ENCODE peak calls at places on chromosomes 1 and 21, in nine cellular contexts. One of them, this sample, is unnamed. For H4K20me1, the result is how much of the 10 kb centered on the place peaks cover.

GRCh38 chr1:43805340-43805739 is 98.0 kb downstream of the ST3GAL3 start:
- DNase-seq in mammary epithelial cell: no peak
- DNase-seq in GM23248: no peak
- DNase-seq in H9: no peak
- DNase-seq in neural progenitor cell: no peak
- DNase-seq in IMR-90: no peak
- DNase-seq in H1: no peak
- DNase-seq in GM23338: no peak
- DNase-seq in astrocyte: no peak
- DNase-seq in this sample: no peak

GRCh38 chr1:51578383-51579109 is 38.3 kb upstream of the OSBPL9 start:
- DNase-seq in H1: no peak
- DNase-seq in mammary epithelial cell: no peak
- DNase-seq in GM23338: no peak
- DNase-seq in IMR-90: no peak
- DNase-seq in astrocyte: no peak
- DNase-seq in GM23248: no peak
- DNase-seq in neural progenitor cell: no peak
- DNase-seq in H9: no peak
- DNase-seq in this sample: no peak

GRCh38 chr1:175191654-175192053 is 922 bp downstream of the KIAA0040 start:
- DNase-seq in IMR-90: no peak
- DNase-seq in astrocyte: no peak
- DNase-seq in GM23338: peak
- DNase-seq in mammary epithelial cell: peak
- DNase-seq in GM23248: peak
- DNase-seq in neural progenitor cell: peak
- DNase-seq in H1: no peak
- DNase-seq in H9: no peak
- DNase-seq in this sample: no peak

GRCh38 chr1:32447469-32448185 is 17.2 kb upstream of the ZBTB8B start:
- DNase-seq in H1: peak
- DNase-seq in mammary epithelial cell: peak
- DNase-seq in IMR-90: peak
- DNase-seq in GM23248: peak
- DNase-seq in H9: peak
- DNase-seq in neural progenitor cell: peak
- DNase-seq in GM23338: peak
- DNase-seq in astrocyte: peak
- DNase-seq in this sample: peak

GRCh38 chr1:216425577-216425976 is 2.3 kb upstream of the USH2A start:
- DNase-seq in neural progenitor cell: no peak
- DNase-seq in GM23248: no peak
- DNase-seq in H1: no peak
- DNase-seq in astrocyte: no peak
- DNase-seq in GM23338: no peak
- DNase-seq in mammary epithelial cell: no peak
- DNase-seq in IMR-90: peak
- DNase-seq in H9: no peak
- DNase-seq in this sample: peak

GRCh38 chr1:31795801-31796621 is 19.8 kb downstream of the SPOCD1 start:
- DNase-seq in H9: no peak
- DNase-seq in GM23338: no peak
- DNase-seq in mammary epithelial cell: no peak
- DNase-seq in GM23248: peak
- DNase-seq in IMR-90: peak
- DNase-seq in neural progenitor cell: no peak
- DNase-seq in astrocyte: peak
- DNase-seq in H1: no peak
- DNase-seq in this sample: peak

GRCh38 chr1:46996659-46997281 is 26.7 kb upstream of the CYP4X1 start:
- DNase-seq in H1: no peak
- DNase-seq in neural progenitor cell: no peak
- DNase-seq in GM23338: no peak
- DNase-seq in IMR-90: no peak
- DNase-seq in mammary epithelial cell: peak
- DNase-seq in GM23248: peak
- DNase-seq in astrocyte: no peak
- DNase-seq in H9: no peak
- DNase-seq in this sample: no peak

GRCh38 chr1:93576346-93576745 is 105.3 kb downstream of the BCAR3 start:
- DNase-seq in H1: no peak
- DNase-seq in GM23338: no peak
- DNase-seq in mammary epithelial cell: no peak
- DNase-seq in astrocyte: no peak
- DNase-seq in IMR-90: no peak
- DNase-seq in neural progenitor cell: peak
- DNase-seq in GM23248: no peak
- DNase-seq in H9: no peak
- DNase-seq in this sample: peak

GRCh38 chr1:228240411-228241240 is 32.8 kb downstream of the OBSCN start:
- DNase-seq in H9: no peak
- DNase-seq in neural progenitor cell: no peak
- DNase-seq in GM23338: no peak
- DNase-seq in GM23248: no peak
- DNase-seq in astrocyte: no peak
- DNase-seq in mammary epithelial cell: no peak
- DNase-seq in IMR-90: no peak
- DNase-seq in H1: no peak
- DNase-seq in this sample: no peak

GRCh38 chr1:165793951-165794350 is 25.3 kb upstream of the TMCO1 start:
- DNase-seq in astrocyte: no peak
- DNase-seq in GM23248: peak
- DNase-seq in mammary epithelial cell: peak
- DNase-seq in GM23338: no peak
- DNase-seq in H1: no peak
- DNase-seq in IMR-90: peak
- DNase-seq in H9: no peak
- DNase-seq in neural progenitor cell: no peak
- DNase-seq in this sample: no peak

GRCh38 chr21:33018707-33019455 is 6.9 kb upstream of the OLIG2 start:
- DNase-seq in H1: no peak
- DNase-seq in GM23338: no peak
- DNase-seq in GM23248: no peak
- DNase-seq in astrocyte: no peak
- DNase-seq in mammary epithelial cell: no peak
- DNase-seq in IMR-90: no peak
- DNase-seq in H9: no peak
- DNase-seq in neural progenitor cell: no peak
- DNase-seq in this sample: no peak

GRCh38 chr1:21508580-21509350 is 458 bp upstream of the ALPL start:
- DNase-seq in neural progenitor cell: peak
- DNase-seq in GM23338: peak
- DNase-seq in H9: peak
- DNase-seq in astrocyte: no peak
- DNase-seq in GM23248: peak
- DNase-seq in mammary epithelial cell: peak
- DNase-seq in H1: peak
- DNase-seq in IMR-90: peak
- DNase-seq in this sample: peak

GRCh38 chr21:45502600-45502999 is 39.6 kb downstream of the SLC19A1 start:
- DNase-seq in mammary epithelial cell: no peak
- DNase-seq in astrocyte: no peak
- DNase-seq in H1: no peak
- DNase-seq in H9: no peak
- DNase-seq in GM23248: no peak
- DNase-seq in GM23338: no peak
- DNase-seq in IMR-90: no peak
- DNase-seq in neural progenitor cell: no peak
- DNase-seq in this sample: no peak

GRCh38 chr21:45504516-45505415 is 37.5 kb downstream of the SLC19A1 start:
- DNase-seq in GM23338: no peak
- DNase-seq in IMR-90: no peak
- DNase-seq in mammary epithelial cell: no peak
- DNase-seq in H9: no peak
- DNase-seq in H1: no peak
- DNase-seq in GM23248: no peak
- DNase-seq in neural progenitor cell: no peak
- DNase-seq in astrocyte: no peak
- DNase-seq in this sample: no peak

GRCh38 chr21:45502006-45502345 is 40.3 kb downstream of the SLC19A1 start:
- DNase-seq in GM23248: no peak
- DNase-seq in IMR-90: no peak
- DNase-seq in mammary epithelial cell: no peak
- DNase-seq in GM23338: no peak
- DNase-seq in H1: no peak
- DNase-seq in H9: no peak
- DNase-seq in neural progenitor cell: no peak
- DNase-seq in astrocyte: no peak
- DNase-seq in this sample: no peak

GRCh38 chr21:45505416-45506021 is 36.7 kb downstream of the SLC19A1 start:
- DNase-seq in neural progenitor cell: no peak
- DNase-seq in H9: no peak
- DNase-seq in H1: no peak
- DNase-seq in mammary epithelial cell: no peak
- DNase-seq in astrocyte: no peak
- DNase-seq in IMR-90: no peak
- DNase-seq in GM23338: no peak
- DNase-seq in GM23248: no peak
- DNase-seq in this sample: no peak

DNA sequence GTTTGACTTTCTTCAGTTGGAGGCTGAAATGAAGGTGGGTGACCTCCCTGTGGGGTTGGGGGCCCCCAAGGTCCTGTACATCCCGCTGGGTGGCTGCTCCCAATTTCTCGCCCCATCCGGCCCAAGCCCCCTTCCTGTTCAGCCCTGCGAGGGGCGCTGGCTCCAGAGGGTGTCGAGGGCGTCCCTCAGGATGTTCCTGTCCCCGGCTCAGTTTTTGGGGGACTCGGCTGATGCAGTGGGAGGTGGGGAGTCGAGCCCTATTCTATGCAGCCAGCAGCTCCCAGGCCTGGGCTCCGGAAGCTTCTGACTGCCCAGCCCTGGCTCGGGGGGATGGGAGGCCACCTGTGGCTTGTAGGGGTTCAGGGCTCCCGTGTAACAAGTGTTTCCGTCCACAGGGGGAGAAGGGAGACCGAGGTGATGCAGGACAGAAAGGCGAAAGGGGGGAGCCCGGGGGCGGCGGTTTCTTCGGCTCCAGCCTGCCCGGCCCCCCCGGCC is 38.2 kb downstream of the SLC19A1 start:
- DNase-seq in IMR-90: no peak
- DNase-seq in GM23338: no peak
- DNase-seq in astrocyte: no peak
- DNase-seq in neural progenitor cell: no peak
- DNase-seq in mammary epithelial cell: no peak
- DNase-seq in H1: no peak
- DNase-seq in GM23248: no peak
- DNase-seq in H9: no peak
- DNase-seq in this sample: no peak
- H4K20me1 ChIP-seq in IMR-90: under half
- H4K20me1 ChIP-seq in GM23338: under half
- H4K20me1 ChIP-seq in astrocyte: under half
- H4K20me1 ChIP-seq in neural progenitor cell: under half
- H4K20me1 ChIP-seq in mammary epithelial cell: under half
- H4K20me1 ChIP-seq in H1: under half
- H4K20me1 ChIP-seq in GM23248: under half
- H4K20me1 ChIP-seq in H9: under half
- H4K20me1 ChIP-seq in this sample: under half

GRCh38 chr1:223180803-223181321 is 37.8 kb upstream of the TLR5 start:
- DNase-seq in H9: no peak
- DNase-seq in GM23248: peak
- DNase-seq in H1: no peak
- DNase-seq in mammary epithelial cell: peak
- DNase-seq in GM23338: no peak
- DNase-seq in IMR-90: no peak
- DNase-seq in astrocyte: peak
- DNase-seq in neural progenitor cell: no peak
- DNase-seq in this sample: peak
- H3K4me2 ChIP-seq in H9: no peak
- H3K4me2 ChIP-seq in GM23248: peak
- H3K4me2 ChIP-seq in H1: no peak
- H3K4me2 ChIP-seq in mammary epithelial cell: peak
- H3K4me2 ChIP-seq in GM23338: no peak
- H3K4me2 ChIP-seq in IMR-90: no peak
- H3K4me2 ChIP-seq in astrocyte: no peak
- H3K4me2 ChIP-seq in neural progenitor cell: peak
- H3K4me2 ChIP-seq in this sample: no peak

GRCh38 chr21:39641827-39642450 is 29.2 kb downstream of the B3GALT5 start:
- DNase-seq in astrocyte: no peak
- DNase-seq in neural progenitor cell: no peak
- DNase-seq in H9: peak
- DNase-seq in mammary epithelial cell: no peak
- DNase-seq in H1: no peak
- DNase-seq in GM23338: peak
- DNase-seq in IMR-90: no peak
- DNase-seq in GM23248: no peak
- DNase-seq in this sample: no peak

GRCh38 chr21:39647476-39647875 is 34.7 kb downstream of the B3GALT5 start:
- DNase-seq in GM23338: no peak
- DNase-seq in neural progenitor cell: no peak
- DNase-seq in GM23248: no peak
- DNase-seq in H1: no peak
- DNase-seq in astrocyte: peak
- DNase-seq in IMR-90: peak
- DNase-seq in mammary epithelial cell: no peak
- DNase-seq in H9: no peak
- DNase-seq in this sample: peak

GRCh38 chr21:39644069-39644468 is 31.3 kb downstream of the B3GALT5 start:
- DNase-seq in GM23248: no peak
- DNase-seq in H9: no peak
- DNase-seq in astrocyte: no peak
- DNase-seq in mammary epithelial cell: no peak
- DNase-seq in GM23338: no peak
- DNase-seq in H1: no peak
- DNase-seq in IMR-90: no peak
- DNase-seq in neural progenitor cell: no peak
- DNase-seq in this sample: no peak

GRCh38 chr21:39648879-39649278 is 36.1 kb downstream of the B3GALT5 start:
- DNase-seq in H1: no peak
- DNase-seq in mammary epithelial cell: no peak
- DNase-seq in IMR-90: no peak
- DNase-seq in H9: no peak
- DNase-seq in astrocyte: no peak
- DNase-seq in GM23248: no peak
- DNase-seq in GM23338: no peak
- DNase-seq in neural progenitor cell: no peak
- DNase-seq in this sample: no peak

DNA sequence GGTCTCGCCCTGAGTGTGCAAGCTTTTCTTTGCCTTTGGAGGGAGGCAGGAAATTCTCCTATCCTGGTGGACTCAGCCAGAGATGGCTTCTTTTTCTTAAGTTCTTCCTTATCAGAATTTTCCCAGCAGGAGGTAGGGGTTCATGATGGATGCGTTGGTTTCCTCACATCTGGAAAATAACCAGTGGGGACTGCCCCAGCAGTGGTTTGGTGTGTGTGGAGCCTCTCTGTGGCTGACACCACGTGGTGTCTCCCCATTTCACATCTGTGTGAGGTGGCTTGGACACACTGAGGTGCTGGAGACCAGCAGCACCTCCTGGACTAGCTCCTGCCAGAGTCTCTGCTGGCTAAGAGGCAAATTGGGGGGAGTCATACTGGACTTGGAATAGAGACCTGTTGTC is 32.6 kb downstream of the B3GALT5 start:
- DNase-seq in neural progenitor cell: no peak
- DNase-seq in GM23248: no peak
- DNase-seq in GM23338: no peak
- DNase-seq in astrocyte: no peak
- DNase-seq in H9: peak
- DNase-seq in H1: no peak
- DNase-seq in IMR-90: no peak
- DNase-seq in mammary epithelial cell: no peak
- DNase-seq in this sample: no peak
- H4K20me1 ChIP-seq in neural progenitor cell: under half
- H4K20me1 ChIP-seq in GM23248: under half
- H4K20me1 ChIP-seq in GM23338: under half
- H4K20me1 ChIP-seq in astrocyte: under half
- H4K20me1 ChIP-seq in H9: under half
- H4K20me1 ChIP-seq in H1: under half
- H4K20me1 ChIP-seq in IMR-90: under half
- H4K20me1 ChIP-seq in mammary epithelial cell: under half
- H4K20me1 ChIP-seq in this sample: under half

GRCh38 chr1:167898578-167899222 is 15.2 kb downstream of the ADCY10 start:
- DNase-seq in GM23248: no peak
- DNase-seq in neural progenitor cell: no peak
- DNase-seq in astrocyte: no peak
- DNase-seq in mammary epithelial cell: no peak
- DNase-seq in IMR-90: no peak
- DNase-seq in GM23338: no peak
- DNase-seq in H9: no peak
- DNase-seq in H1: no peak
- DNase-seq in this sample: no peak
- H3K4me2 ChIP-seq in GM23248: no peak
- H3K4me2 ChIP-seq in neural progenitor cell: no peak
- H3K4me2 ChIP-seq in astrocyte: no peak
- H3K4me2 ChIP-seq in mammary epithelial cell: no peak
- H3K4me2 ChIP-seq in IMR-90: no peak
- H3K4me2 ChIP-seq in GM23338: no peak
- H3K4me2 ChIP-seq in H9: no peak
- H3K4me2 ChIP-seq in H1: no peak
- H3K4me2 ChIP-seq in this sample: no peak

This sample was measured in fibroblast of lung.